ENCODE peak calls at places on chromosomes 11 and 22, in nine cellular contexts. One of them, this sample, is unnamed.

GRCh38 chr11:47003180-47003877 is 66.8 kb downstream of the CSTPP1 start:
- DNase-seq in stimulated activated CD8-positive, alpha-beta memory T cell treated with anti-CD3 and anti-CD28 coated beads, Interleukin-4, amount 100 ng/mL, for 24 hours: no peak
- DNase-seq in glomerular endothelial cell: no peak
- DNase-seq in stimulated activated CD4-positive, alpha-beta T cell treated with anti-CD3 and anti-CD28 coated beads, Interleukin-2, amount 100 ng/mL, for 48 hours: peak
- DNase-seq in activated CD4-positive, alpha-beta T cell treated with anti-CD3 and anti-CD28 coated beads, Interleukin-2, amount 50 U/mL, for 1 hour: no peak
- DNase-seq in tibial artery: no peak
- DNase-seq in smooth muscle cell of the brain vasculature: no peak
- DNase-seq in NCI-H774: no peak
- DNase-seq in astrocyte of the spinal cord: no peak
- DNase-seq in this sample: no peak

GRCh38 chr11:8252946-8253345 is 10.7 kb downstream of the LMO1 start:
- DNase-seq in smooth muscle cell of the brain vasculature: no peak
- DNase-seq in stimulated activated CD8-positive, alpha-beta memory T cell treated with anti-CD3 and anti-CD28 coated beads, Interleukin-4, amount 100 ng/mL, for 24 hours: no peak
- DNase-seq in tibial artery: peak
- DNase-seq in activated CD4-positive, alpha-beta T cell treated with anti-CD3 and anti-CD28 coated beads, Interleukin-2, amount 50 U/mL, for 1 hour: no peak
- DNase-seq in stimulated activated CD4-positive, alpha-beta T cell treated with anti-CD3 and anti-CD28 coated beads, Interleukin-2, amount 100 ng/mL, for 48 hours: no peak
- DNase-seq in NCI-H774: no peak
- DNase-seq in astrocyte of the spinal cord: no peak
- DNase-seq in glomerular endothelial cell: no peak
- DNase-seq in this sample: no peak

GRCh38 chr11:14974723-14975587 is 2.8 kb upstream of the CALCA start:
- DNase-seq in astrocyte of the spinal cord: peak
- DNase-seq in glomerular endothelial cell: no peak
- DNase-seq in smooth muscle cell of the brain vasculature: peak
- DNase-seq in NCI-H774: no peak
- DNase-seq in tibial artery: no peak
- DNase-seq in stimulated activated CD4-positive, alpha-beta T cell treated with anti-CD3 and anti-CD28 coated beads, Interleukin-2, amount 100 ng/mL, for 48 hours: peak
- DNase-seq in stimulated activated CD8-positive, alpha-beta memory T cell treated with anti-CD3 and anti-CD28 coated beads, Interleukin-4, amount 100 ng/mL, for 24 hours: peak
- DNase-seq in activated CD4-positive, alpha-beta T cell treated with anti-CD3 and anti-CD28 coated beads, Interleukin-2, amount 50 U/mL, for 1 hour: peak
- DNase-seq in this sample: no peak

GRCh38 chr22:47372111-47372581 is 609.7 kb downstream of the TBC1D22A start:
- DNase-seq in NCI-H774: no peak
- DNase-seq in smooth muscle cell of the brain vasculature: no peak
- DNase-seq in stimulated activated CD8-positive, alpha-beta memory T cell treated with anti-CD3 and anti-CD28 coated beads, Interleukin-4, amount 100 ng/mL, for 24 hours: no peak
- DNase-seq in activated CD4-positive, alpha-beta T cell treated with anti-CD3 and anti-CD28 coated beads, Interleukin-2, amount 50 U/mL, for 1 hour: no peak
- DNase-seq in astrocyte of the spinal cord: no peak
- DNase-seq in glomerular endothelial cell: no peak
- DNase-seq in tibial artery: no peak
- DNase-seq in stimulated activated CD4-positive, alpha-beta T cell treated with anti-CD3 and anti-CD28 coated beads, Interleukin-2, amount 100 ng/mL, for 48 hours: no peak
- DNase-seq in this sample: no peak

GRCh38 chr11:65132988-65133700 is 1.2 kb downstream of the SYVN1 start:
- DNase-seq in astrocyte of the spinal cord: no peak
- DNase-seq in activated CD4-positive, alpha-beta T cell treated with anti-CD3 and anti-CD28 coated beads, Interleukin-2, amount 50 U/mL, for 1 hour: peak
- DNase-seq in stimulated activated CD4-positive, alpha-beta T cell treated with anti-CD3 and anti-CD28 coated beads, Interleukin-2, amount 100 ng/mL, for 48 hours: no peak
- DNase-seq in smooth muscle cell of the brain vasculature: no peak
- DNase-seq in tibial artery: no peak
- DNase-seq in stimulated activated CD8-positive, alpha-beta memory T cell treated with anti-CD3 and anti-CD28 coated beads, Interleukin-4, amount 100 ng/mL, for 24 hours: no peak
- DNase-seq in NCI-H774: peak
- DNase-seq in glomerular endothelial cell: no peak
- DNase-seq in this sample: no peak

GRCh38 chr22:22508274-22509176 is at the start of gene ZNF280B:
- DNase-seq in tibial artery: no peak
- DNase-seq in smooth muscle cell of the brain vasculature: peak
- DNase-seq in activated CD4-positive, alpha-beta T cell treated with anti-CD3 and anti-CD28 coated beads, Interleukin-2, amount 50 U/mL, for 1 hour: peak
- DNase-seq in stimulated activated CD8-positive, alpha-beta memory T cell treated with anti-CD3 and anti-CD28 coated beads, Interleukin-4, amount 100 ng/mL, for 24 hours: peak
- DNase-seq in stimulated activated CD4-positive, alpha-beta T cell treated with anti-CD3 and anti-CD28 coated beads, Interleukin-2, amount 100 ng/mL, for 48 hours: peak
- DNase-seq in glomerular endothelial cell: no peak
- DNase-seq in astrocyte of the spinal cord: peak
- DNase-seq in NCI-H774: peak
- DNase-seq in this sample: peak

GRCh38 chr11:129999407-129999806 is 3.2 kb downstream of the PRDM10 start:
- DNase-seq in glomerular endothelial cell: no peak
- DNase-seq in smooth muscle cell of the brain vasculature: no peak
- DNase-seq in astrocyte of the spinal cord: no peak
- DNase-seq in NCI-H774: no peak
- DNase-seq in stimulated activated CD8-positive, alpha-beta memory T cell treated with anti-CD3 and anti-CD28 coated beads, Interleukin-4, amount 100 ng/mL, for 24 hours: no peak
- DNase-seq in stimulated activated CD4-positive, alpha-beta T cell treated with anti-CD3 and anti-CD28 coated beads, Interleukin-2, amount 100 ng/mL, for 48 hours: no peak
- DNase-seq in activated CD4-positive, alpha-beta T cell treated with anti-CD3 and anti-CD28 coated beads, Interleukin-2, amount 50 U/mL, for 1 hour: no peak
- DNase-seq in tibial artery: no peak
- DNase-seq in this sample: no peak

GRCh38 chr11:111001986-111002616 is 243.4 kb upstream of the POU2AF2 start:
- DNase-seq in stimulated activated CD8-positive, alpha-beta memory T cell treated with anti-CD3 and anti-CD28 coated beads, Interleukin-4, amount 100 ng/mL, for 24 hours: no peak
- DNase-seq in smooth muscle cell of the brain vasculature: no peak
- DNase-seq in NCI-H774: no peak
- DNase-seq in activated CD4-positive, alpha-beta T cell treated with anti-CD3 and anti-CD28 coated beads, Interleukin-2, amount 50 U/mL, for 1 hour: no peak
- DNase-seq in tibial artery: peak
- DNase-seq in glomerular endothelial cell: no peak
- DNase-seq in astrocyte of the spinal cord: peak
- DNase-seq in stimulated activated CD4-positive, alpha-beta T cell treated with anti-CD3 and anti-CD28 coated beads, Interleukin-2, amount 100 ng/mL, for 48 hours: no peak
- DNase-seq in this sample: no peak

GRCh38 chr11:125070699-125071254 is 7.7 kb downstream of the SLC37A2 start:
- DNase-seq in smooth muscle cell of the brain vasculature: no peak
- DNase-seq in NCI-H774: no peak
- DNase-seq in glomerular endothelial cell: no peak
- DNase-seq in tibial artery: peak
- DNase-seq in stimulated activated CD8-positive, alpha-beta memory T cell treated with anti-CD3 and anti-CD28 coated beads, Interleukin-4, amount 100 ng/mL, for 24 hours: no peak
- DNase-seq in stimulated activated CD4-positive, alpha-beta T cell treated with anti-CD3 and anti-CD28 coated beads, Interleukin-2, amount 100 ng/mL, for 48 hours: no peak
- DNase-seq in astrocyte of the spinal cord: peak
- DNase-seq in activated CD4-positive, alpha-beta T cell treated with anti-CD3 and anti-CD28 coated beads, Interleukin-2, amount 50 U/mL, for 1 hour: no peak
- DNase-seq in this sample: no peak

GRCh38 chr11:32198053-32198452 is 107.2 kb downstream of the RCN1 start:
- DNase-seq in astrocyte of the spinal cord: no peak
- DNase-seq in tibial artery: no peak
- DNase-seq in stimulated activated CD4-positive, alpha-beta T cell treated with anti-CD3 and anti-CD28 coated beads, Interleukin-2, amount 100 ng/mL, for 48 hours: no peak
- DNase-seq in NCI-H774: no peak
- DNase-seq in smooth muscle cell of the brain vasculature: no peak
- DNase-seq in activated CD4-positive, alpha-beta T cell treated with anti-CD3 and anti-CD28 coated beads, Interleukin-2, amount 50 U/mL, for 1 hour: no peak
- DNase-seq in glomerular endothelial cell: no peak
- DNase-seq in stimulated activated CD8-positive, alpha-beta memory T cell treated with anti-CD3 and anti-CD28 coated beads, Interleukin-4, amount 100 ng/mL, for 24 hours: no peak
- DNase-seq in this sample: no peak

GRCh38 chr11:8070417-8071101 is 10.5 kb upstream of the TUB start:
- DNase-seq in stimulated activated CD4-positive, alpha-beta T cell treated with anti-CD3 and anti-CD28 coated beads, Interleukin-2, amount 100 ng/mL, for 48 hours: no peak
- DNase-seq in tibial artery: peak
- DNase-seq in NCI-H774: no peak
- DNase-seq in glomerular endothelial cell: peak
- DNase-seq in smooth muscle cell of the brain vasculature: no peak
- DNase-seq in activated CD4-positive, alpha-beta T cell treated with anti-CD3 and anti-CD28 coated beads, Interleukin-2, amount 50 U/mL, for 1 hour: no peak
- DNase-seq in stimulated activated CD8-positive, alpha-beta memory T cell treated with anti-CD3 and anti-CD28 coated beads, Interleukin-4, amount 100 ng/mL, for 24 hours: no peak
- DNase-seq in astrocyte of the spinal cord: peak
- DNase-seq in this sample: no peak

GRCh38 chr11:127376316-127376715 is 375.7 kb upstream of the KIRREL3 start:
- DNase-seq in tibial artery: no peak
- DNase-seq in NCI-H774: no peak
- DNase-seq in glomerular endothelial cell: no peak
- DNase-seq in stimulated activated CD4-positive, alpha-beta T cell treated with anti-CD3 and anti-CD28 coated beads, Interleukin-2, amount 100 ng/mL, for 48 hours: no peak
- DNase-seq in activated CD4-positive, alpha-beta T cell treated with anti-CD3 and anti-CD28 coated beads, Interleukin-2, amount 50 U/mL, for 1 hour: no peak
- DNase-seq in stimulated activated CD8-positive, alpha-beta memory T cell treated with anti-CD3 and anti-CD28 coated beads, Interleukin-4, amount 100 ng/mL, for 24 hours: no peak
- DNase-seq in smooth muscle cell of the brain vasculature: no peak
- DNase-seq in astrocyte of the spinal cord: no peak
- DNase-seq in this sample: no peak

GRCh38 chr11:7060828-7061227 is 28.0 kb upstream of the RBMXL2 start:
- DNase-seq in stimulated activated CD4-positive, alpha-beta T cell treated with anti-CD3 and anti-CD28 coated beads, Interleukin-2, amount 100 ng/mL, for 48 hours: no peak
- DNase-seq in glomerular endothelial cell: no peak
- DNase-seq in NCI-H774: no peak
- DNase-seq in astrocyte of the spinal cord: peak
- DNase-seq in activated CD4-positive, alpha-beta T cell treated with anti-CD3 and anti-CD28 coated beads, Interleukin-2, amount 50 U/mL, for 1 hour: no peak
- DNase-seq in tibial artery: no peak
- DNase-seq in smooth muscle cell of the brain vasculature: no peak
- DNase-seq in stimulated activated CD8-positive, alpha-beta memory T cell treated with anti-CD3 and anti-CD28 coated beads, Interleukin-4, amount 100 ng/mL, for 24 hours: no peak
- DNase-seq in this sample: no peak

GRCh38 chr22:22888509-22889353 is 1.1 kb downstream of the IGLL5 start:
- DNase-seq in stimulated activated CD8-positive, alpha-beta memory T cell treated with anti-CD3 and anti-CD28 coated beads, Interleukin-4, amount 100 ng/mL, for 24 hours: no peak
- DNase-seq in activated CD4-positive, alpha-beta T cell treated with anti-CD3 and anti-CD28 coated beads, Interleukin-2, amount 50 U/mL, for 1 hour: no peak
- DNase-seq in tibial artery: no peak
- DNase-seq in stimulated activated CD4-positive, alpha-beta T cell treated with anti-CD3 and anti-CD28 coated beads, Interleukin-2, amount 100 ng/mL, for 48 hours: no peak
- DNase-seq in astrocyte of the spinal cord: no peak
- DNase-seq in smooth muscle cell of the brain vasculature: no peak
- DNase-seq in glomerular endothelial cell: no peak
- DNase-seq in NCI-H774: no peak
- DNase-seq in this sample: no peak

GRCh38 chr22:43828711-43829447 is 16.8 kb upstream of the EFCAB6 start:
- DNase-seq in activated CD4-positive, alpha-beta T cell treated with anti-CD3 and anti-CD28 coated beads, Interleukin-2, amount 50 U/mL, for 1 hour: no peak
- DNase-seq in astrocyte of the spinal cord: peak
- DNase-seq in tibial artery: peak
- DNase-seq in stimulated activated CD4-positive, alpha-beta T cell treated with anti-CD3 and anti-CD28 coated beads, Interleukin-2, amount 100 ng/mL, for 48 hours: no peak
- DNase-seq in smooth muscle cell of the brain vasculature: no peak
- DNase-seq in glomerular endothelial cell: no peak
- DNase-seq in NCI-H774: no peak
- DNase-seq in stimulated activated CD8-positive, alpha-beta memory T cell treated with anti-CD3 and anti-CD28 coated beads, Interleukin-4, amount 100 ng/mL, for 24 hours: no peak
- DNase-seq in this sample: no peak

GRCh38 chr22:44550666-44551491 is 52.8 kb upstream of the RTL6 start:
- DNase-seq in tibial artery: no peak
- DNase-seq in glomerular endothelial cell: no peak
- DNase-seq in smooth muscle cell of the brain vasculature: peak
- DNase-seq in astrocyte of the spinal cord: peak
- DNase-seq in NCI-H774: no peak
- DNase-seq in stimulated activated CD8-positive, alpha-beta memory T cell treated with anti-CD3 and anti-CD28 coated beads, Interleukin-4, amount 100 ng/mL, for 24 hours: no peak
- DNase-seq in activated CD4-positive, alpha-beta T cell treated with anti-CD3 and anti-CD28 coated beads, Interleukin-2, amount 50 U/mL, for 1 hour: no peak
- DNase-seq in stimulated activated CD4-positive, alpha-beta T cell treated with anti-CD3 and anti-CD28 coated beads, Interleukin-2, amount 100 ng/mL, for 48 hours: peak
- DNase-seq in this sample: no peak

GRCh38 chr11:21727102-21727501 is 465.8 kb upstream of the ANO5 start:
- DNase-seq in tibial artery: no peak
- DNase-seq in activated CD4-positive, alpha-beta T cell treated with anti-CD3 and anti-CD28 coated beads, Interleukin-2, amount 50 U/mL, for 1 hour: no peak
- DNase-seq in stimulated activated CD4-positive, alpha-beta T cell treated with anti-CD3 and anti-CD28 coated beads, Interleukin-2, amount 100 ng/mL, for 48 hours: no peak
- DNase-seq in smooth muscle cell of the brain vasculature: no peak
- DNase-seq in astrocyte of the spinal cord: no peak
- DNase-seq in glomerular endothelial cell: no peak
- DNase-seq in stimulated activated CD8-positive, alpha-beta memory T cell treated with anti-CD3 and anti-CD28 coated beads, Interleukin-4, amount 100 ng/mL, for 24 hours: no peak
- DNase-seq in NCI-H774: no peak
- DNase-seq in this sample: no peak

GRCh38 chr11:28636566-28636965 is 528.4 kb downstream of the METTL15 start:
- DNase-seq in NCI-H774: no peak
- DNase-seq in glomerular endothelial cell: no peak
- DNase-seq in tibial artery: no peak
- DNase-seq in astrocyte of the spinal cord: no peak
- DNase-seq in smooth muscle cell of the brain vasculature: no peak
- DNase-seq in stimulated activated CD8-positive, alpha-beta memory T cell treated with anti-CD3 and anti-CD28 coated beads, Interleukin-4, amount 100 ng/mL, for 24 hours: no peak
- DNase-seq in activated CD4-positive, alpha-beta T cell treated with anti-CD3 and anti-CD28 coated beads, Interleukin-2, amount 50 U/mL, for 1 hour: no peak
- DNase-seq in stimulated activated CD4-positive, alpha-beta T cell treated with anti-CD3 and anti-CD28 coated beads, Interleukin-2, amount 100 ng/mL, for 48 hours: no peak
- DNase-seq in this sample: no peak

GRCh38 chr11:64173616-64174355 is 7.9 kb upstream of the MACROD1 start:
- DNase-seq in astrocyte of the spinal cord: no peak
- DNase-seq in NCI-H774: no peak
- DNase-seq in activated CD4-positive, alpha-beta T cell treated with anti-CD3 and anti-CD28 coated beads, Interleukin-2, amount 50 U/mL, for 1 hour: no peak
- DNase-seq in tibial artery: no peak
- DNase-seq in stimulated activated CD4-positive, alpha-beta T cell treated with anti-CD3 and anti-CD28 coated beads, Interleukin-2, amount 100 ng/mL, for 48 hours: no peak
- DNase-seq in stimulated activated CD8-positive, alpha-beta memory T cell treated with anti-CD3 and anti-CD28 coated beads, Interleukin-4, amount 100 ng/mL, for 24 hours: no peak
- DNase-seq in glomerular endothelial cell: no peak
- DNase-seq in smooth muscle cell of the brain vasculature: no peak
- DNase-seq in this sample: no peak

GRCh38 chr22:44583076-44583760 is 85.2 kb upstream of the RTL6 start:
- DNase-seq in stimulated activated CD4-positive, alpha-beta T cell treated with anti-CD3 and anti-CD28 coated beads, Interleukin-2, amount 100 ng/mL, for 48 hours: no peak
- DNase-seq in NCI-H774: no peak
- DNase-seq in smooth muscle cell of the brain vasculature: no peak
- DNase-seq in glomerular endothelial cell: no peak
- DNase-seq in activated CD4-positive, alpha-beta T cell treated with anti-CD3 and anti-CD28 coated beads, Interleukin-2, amount 50 U/mL, for 1 hour: no peak
- DNase-seq in astrocyte of the spinal cord: no peak
- DNase-seq in tibial artery: peak
- DNase-seq in stimulated activated CD8-positive, alpha-beta memory T cell treated with anti-CD3 and anti-CD28 coated beads, Interleukin-4, amount 100 ng/mL, for 24 hours: no peak
- DNase-seq in this sample: no peak

GRCh38 chr11:69513196-69513595 is 31.7 kb downstream of the LINC01488 start:
- DNase-seq in smooth muscle cell of the brain vasculature: no peak
- DNase-seq in activated CD4-positive, alpha-beta T cell treated with anti-CD3 and anti-CD28 coated beads, Interleukin-2, amount 50 U/mL, for 1 hour: no peak
- DNase-seq in astrocyte of the spinal cord: no peak
- DNase-seq in stimulated activated CD8-positive, alpha-beta memory T cell treated with anti-CD3 and anti-CD28 coated beads, Interleukin-4, amount 100 ng/mL, for 24 hours: no peak
- DNase-seq in glomerular endothelial cell: no peak
- DNase-seq in stimulated activated CD4-positive, alpha-beta T cell treated with anti-CD3 and anti-CD28 coated beads, Interleukin-2, amount 100 ng/mL, for 48 hours: no peak
- DNase-seq in tibial artery: no peak
- DNase-seq in NCI-H774: no peak
- DNase-seq in this sample: no peak

GRCh38 chr11:11916981-11917399 is 75.2 kb downstream of the USP47 start:
- DNase-seq in tibial artery: no peak
- DNase-seq in astrocyte of the spinal cord: peak
- DNase-seq in stimulated activated CD4-positive, alpha-beta T cell treated with anti-CD3 and anti-CD28 coated beads, Interleukin-2, amount 100 ng/mL, for 48 hours: no peak
- DNase-seq in stimulated activated CD8-positive, alpha-beta memory T cell treated with anti-CD3 and anti-CD28 coated beads, Interleukin-4, amount 100 ng/mL, for 24 hours: no peak
- DNase-seq in smooth muscle cell of the brain vasculature: peak
- DNase-seq in NCI-H774: no peak
- DNase-seq in activated CD4-positive, alpha-beta T cell treated with anti-CD3 and anti-CD28 coated beads, Interleukin-2, amount 50 U/mL, for 1 hour: no peak
- DNase-seq in glomerular endothelial cell: no peak
- DNase-seq in this sample: no peak

GRCh38 chr11:1387961-1388762 is 1.6 kb upstream of the BRSK2 start:
- DNase-seq in smooth muscle cell of the brain vasculature: no peak
- DNase-seq in activated CD4-positive, alpha-beta T cell treated with anti-CD3 and anti-CD28 coated beads, Interleukin-2, amount 50 U/mL, for 1 hour: no peak
- DNase-seq in NCI-H774: peak
- DNase-seq in tibial artery: no peak
- DNase-seq in glomerular endothelial cell: no peak
- DNase-seq in stimulated activated CD8-positive, alpha-beta memory T cell treated with anti-CD3 and anti-CD28 coated beads, Interleukin-4, amount 100 ng/mL, for 24 hours: no peak
- DNase-seq in astrocyte of the spinal cord: no peak
- DNase-seq in stimulated activated CD4-positive, alpha-beta T cell treated with anti-CD3 and anti-CD28 coated beads, Interleukin-2, amount 100 ng/mL, for 48 hours: no peak
- DNase-seq in this sample: no peak

GRCh38 chr11:3669742-3670183 is 1.4 kb downstream of the CHRNA10 start:
- DNase-seq in astrocyte of the spinal cord: no peak
- DNase-seq in tibial artery: no peak
- DNase-seq in stimulated activated CD4-positive, alpha-beta T cell treated with anti-CD3 and anti-CD28 coated beads, Interleukin-2, amount 100 ng/mL, for 48 hours: no peak
- DNase-seq in activated CD4-positive, alpha-beta T cell treated with anti-CD3 and anti-CD28 coated beads, Interleukin-2, amount 50 U/mL, for 1 hour: no peak
- DNase-seq in NCI-H774: no peak
- DNase-seq in stimulated activated CD8-positive, alpha-beta memory T cell treated with anti-CD3 and anti-CD28 coated beads, Interleukin-4, amount 100 ng/mL, for 24 hours: no peak
- DNase-seq in glomerular endothelial cell: no peak
- DNase-seq in smooth muscle cell of the brain vasculature: no peak
- DNase-seq in this sample: no peak